ENCODE peak calls at places on chromosomes 7 and 10, in four cellular contexts. N is EL, C is left cardiac atrium, E is mesothelial cell of epicardium. F is an unnamed sample.

GRCh38 chr10:130885021-130885655 is 426.4 kb downstream of the TCERG1L start:
- DNase-seq in N (no peak), C (no peak), E (no peak), F (no peak)

GRCh38 chr7:139023076-139023475 is 12.8 kb downstream of the ZC3HAV1L start:
- DNase-seq in N (peak), C (no peak), E (no peak), F (no peak)

GRCh38 chr7:157792954-157793353 is 456.1 kb downstream of the DNAJB6 start:
- DNase-seq in N (no peak), C (no peak), E (no peak), F (no peak)

GRCh38 chr10:50375051-50375452 is 123.7 kb upstream of the ASAH2 start:
- DNase-seq in N (no peak), C (no peak), E (no peak), F (no peak)

GRCh38 chr10:8049874-8050560 is 4.5 kb upstream of the GATA3 start:
- DNase-seq in N (no peak), C (no peak), E (peak), F (no peak)

GRCh38 chr10:69382382-69383117 is 34.2 kb downstream of the TACR2 start:
- DNase-seq in N (peak), C (no peak), E (no peak), F (no peak)

GRCh38 chr10:60816624-60817023 is 38.3 kb downstream of the CDK1 start:
- DNase-seq in N (peak), C (no peak), E (no peak), F (no peak)

GRCh38 chr7:5549096-5549896 is 125.7 kb upstream of the TNRC18 start:
- DNase-seq in N (peak), C (peak), E (no peak), F (peak)

GRCh38 chr10:9229702-9230101 is 1175.2 kb downstream of the GATA3 start:
- DNase-seq in N (no peak), C (no peak), E (no peak), F (no peak)

GRCh38 chr7:134449596-134450194 is 9.2 kb downstream of the AKR1B1 start:
- DNase-seq in N (peak), C (no peak), E (no peak), F (no peak)

GRCh38 chr7:134845461-134845860 is 66.0 kb downstream of the CALD1 start:
- DNase-seq in N (no peak), C (no peak), E (no peak), F (no peak)

GRCh38 chr7:69776611-69777010 is 178.3 kb downstream of the AUTS2 start:
- DNase-seq in N (no peak), C (no peak), E (no peak), F (no peak)

GRCh38 chr10:54983255-54983654 is 182.2 kb upstream of the PCDH15 start:
- DNase-seq in N (no peak), C (no peak), E (no peak), F (no peak)

GRCh38 chr7:68547181-68547580 is 1051.1 kb upstream of the AUTS2 start:
- DNase-seq in N (no peak), C (no peak), E (no peak), F (no peak)

GRCh38 chr7:30740417-30741181 is 11.3 kb upstream of the INMT start:
- DNase-seq in N (peak), C (peak), E (peak), F (peak)

GRCh38 chr10:75469018-75469616 is 37.7 kb downstream of the LRMDA start:
- DNase-seq in N (peak), C (peak), E (no peak), F (no peak)

GRCh38 chr10:11225935-11226334 is 208.3 kb downstream of the CELF2 start:
- DNase-seq in N (no peak), C (peak), E (no peak), F (no peak)

GRCh38 chr10:11249134-11249533 is 231.5 kb downstream of the CELF2 start:
- DNase-seq in N (no peak), C (no peak), E (no peak), F (no peak)

GRCh38 chr10:45419673-45420020 is 45.6 kb downstream of the ALOX5 start:
- DNase-seq in N (no peak), C (peak), E (no peak), F (no peak)

GRCh38 chr10:12684784-12685183 is 316.7 kb downstream of the CCDC3 start:
- DNase-seq in N (no peak), C (no peak), E (no peak), F (no peak)

GRCh38 chr10:101285093-101285463 is 55.8 kb upstream of the LBX1 start:
- DNase-seq in N (no peak), C (no peak), E (no peak), F (no peak)

GRCh38 chr7:51680594-51681409 is 364.2 kb upstream of the COBL start:
- DNase-seq in N (no peak), C (no peak), E (no peak), F (no peak)

GRCh38 chr7:38561166-38561565 is 70.0 kb downstream of the AMPH start:
- DNase-seq in N (peak), C (no peak), E (no peak), F (no peak)

GRCh38 chr10:67657775-67658174 is 38.2 kb downstream of the CTNNA3 start:
- DNase-seq in N (no peak), C (no peak), E (no peak), F (no peak)

GRCh38 chr10:129511758-129512157 is 44.7 kb downstream of the MGMT start:
- DNase-seq in N (no peak), C (no peak), E (no peak), F (no peak)

GRCh38 chr7:140079121-140079536 is 16.4 kb upstream of the PARP12 start:
- DNase-seq in N (peak), C (no peak), E (no peak), F (no peak)

GRCh38 chr10:13698217-13698616 is 111.5 kb downstream of the PRPF18 start:
- DNase-seq in N (no peak), C (no peak), E (no peak), F (peak)

GRCh38 chr7:14836571-14837189 is 65.9 kb downstream of the DGKB start:
- DNase-seq in N (peak), C (peak), E (no peak), F (peak)

GRCh38 chr10:132885451-132886210 is 56.7 kb downstream of the CFAP46 start:
- DNase-seq in N (no peak), C (peak), E (no peak), F (no peak)

GRCh38 chr7:114819629-114820362 is 102.1 kb upstream of the MDFIC start:
- DNase-seq in N (peak), C (no peak), E (no peak), F (no peak)

GRCh38 chr10:97708976-97709745 is 4.4 kb upstream of the MARVELD1 start:
- DNase-seq in N (peak), C (peak), E (peak), F (peak)

GRCh38 chr7:48781783-48782182 is 142.6 kb upstream of the CDC14C start:
- DNase-seq in N (no peak), C (no peak), E (no peak), F (no peak)

GRCh38 chr10:114271779-114272167 is 32.7 kb downstream of the VWA2 start:
- DNase-seq in N (peak), C (peak), E (no peak), F (no peak)

GRCh38 chr7:75813781-75814236 is at the start of gene CCL24:
- DNase-seq in N (no peak), C (no peak), E (no peak), F (no peak)

GRCh38 chr10:77105756-77106155 is 531.9 kb downstream of the KCNMA1 start:
- DNase-seq in N (peak), C (no peak), E (no peak), F (no peak)

GRCh38 chr10:3398825-3399646 is 226.5 kb upstream of the PITRM1 start:
- DNase-seq in N (peak), C (peak), E (peak), F (peak)

GRCh38 chr7:47444376-47445098 is 137.4 kb downstream of the TNS3 start:
- DNase-seq in N (peak), C (no peak), E (no peak), F (no peak)

GRCh38 chr10:123009105-123009805 is 449 bp downstream of the ACADSB start:
- DNase-seq in N (peak), C (peak), E (peak), F (peak)

F was measured in left ventricle myocardium inferior.